ENCODE peak calls at places on chromosome 17, in nine cellular contexts. M, B, U, J, A, R, F, K and L are unnamed samples.

GRCh38 chr17:58534331-58534730 is 19.9 kb upstream of the MTMR4 start:
- DNase-seq in A (no peak), B (no peak), K (no peak), F (no peak), U (no peak), R (no peak), M (no peak), J (no peak), L (no peak)

GRCh38 chr17:42514867-42515266 is 21.2 kb upstream of the NAGLU start:
- DNase-seq in M (no peak), R (no peak), A (no peak), J (no peak), U (no peak), K (no peak), B (no peak), F (no peak), L (no peak)

GRCh38 chr17:68302066-68302564 is 10.8 kb downstream of the ARSG start:
- DNase-seq in J (no peak), R (peak; percentile 19), M (no peak), B (peak; percentile 97), A (no peak), F (no peak), K (no peak), U (no peak), L (no peak)

GRCh38 chr17:58702045-58702476 is 9.7 kb downstream of the RAD51C start:
- DNase-seq in J (no peak), K (peak; percentile 51), M (no peak), A (no peak), F (no peak), R (no peak), U (no peak), B (no peak), L (no peak)

GRCh38 chr17:43524945-43525575 is 21.1 kb downstream of the ETV4 start:
- DNase-seq in A (no peak), B (no peak), M (no peak), R (no peak), J (no peak), U (no peak), K (no peak), F (no peak), L (no peak)

GRCh38 chr17:17870292-17870691 is 33.5 kb upstream of the SREBF1 start:
- DNase-seq in F (no peak), M (no peak), U (no peak), B (peak; percentile 4), J (peak; percentile 25), K (no peak), R (no peak), A (no peak), L (no peak)

GRCh38 chr17:57705921-57706695 is 39.0 kb downstream of the CCDC182 start:
- DNase-seq in U (no peak), R (no peak), F (no peak), A (no peak), J (no peak), K (no peak), B (no peak), M (no peak), L (no peak)

GRCh38 chr17:75776399-75777242 is 8.0 kb upstream of the UNK start:
- DNase-seq in R (no peak), B (peak; percentile 38), J (no peak), U (no peak), F (no peak), M (peak; percentile 31), A (peak; percentile 57), K (no peak), L (no peak)

GRCh38 chr17:76276069-76276431 is 10.9 kb downstream of the UBALD2 start:
- DNase-seq in A (peak; percentile 26), K (no peak), R (no peak), J (no peak), U (no peak), B (no peak), M (no peak), F (no peak), L (no peak)

GRCh38 chr17:81036128-81036891 is 1.4 kb downstream of the BAIAP2 start:
- DNase-seq in J (no peak), B (peak; percentile 62), A (no peak), U (no peak), K (no peak), R (peak; percentile 69), M (no peak), F (no peak), L (no peak)

GRCh38 chr17:1963250-1963649 is 61.9 kb downstream of the RTN4RL1 start:
- DNase-seq in R (no peak), K (no peak), A (no peak), M (no peak), F (no peak), J (no peak), B (no peak), U (no peak), L (no peak)

GRCh38 chr17:76408037-76408849 is 23.8 kb downstream of the SPHK1 start:
- DNase-seq in K (no peak), F (peak; percentile 69), M (peak; percentile 74), B (peak; percentile 80), U (peak; percentile 60), J (no peak), R (no peak), A (peak; percentile 79), L (peak; percentile 35)

GRCh38 chr17:57536289-57536688 is 208.8 kb downstream of the CCDC182 start:
- DNase-seq in A (no peak), M (no peak), B (no peak), R (no peak), K (no peak), F (no peak), J (no peak), U (no peak), L (no peak)